ENCODE peak calls at places on chromosomes 12 and 14, in four cellular contexts. K is Peyer's patch, Z is testis, M is AG04450. I is an unnamed sample.
A peak's percentile ranks its signal among the peaks of the same experiment; 100 is the strongest.

GRCh38 chr14:88617479-88617878 is 54.6 kb downstream of the ZC3H14 start:
- DNase-seq in K (no peak), Z (no peak), M (no peak), I (no peak)

GRCh38 chr12:59780605-59781135 is 184.8 kb downstream of the SLC16A7 start:
- DNase-seq in K (no peak), Z (no peak), M (no peak), I (no peak)

GRCh38 chr12:90959538-90960139 is 4.7 kb upstream of the CCER1 start:
- DNase-seq in K (no peak), Z (peak; percentile 52), M (no peak), I (no peak)

GRCh38 chr12:83826112-83826511 is 1086.5 kb downstream of the SLC6A15 start:
- DNase-seq in K (no peak), Z (peak; percentile 58), M (no peak), I (no peak)

GRCh38 chr12:79689041-79689476 is 1.7 kb downstream of the PAWR start:
- DNase-seq in K (no peak), Z (no peak), M (no peak), I (no peak)

GRCh38 chr12:45010051-45010450 is 40.8 kb downstream of the DBX2 start:
- DNase-seq in K (no peak), Z (no peak), M (no peak), I (no peak)

GRCh38 chr12:4434299-4434698 is 11.3 kb downstream of the FGF6 start:
- DNase-seq in K (no peak), Z (no peak), M (no peak), I (no peak)

GRCh38 chr12:70741266-70741665 is 104.0 kb upstream of the PTPRB start:
- DNase-seq in K (no peak), Z (no peak), M (no peak), I (no peak)

GRCh38 chr12:51132693-51133092 is 40.2 kb downstream of the TFCP2 start:
- DNase-seq in K (no peak), Z (no peak), M (no peak), I (no peak)

GRCh38 chr12:124411291-124411878 is 116.5 kb downstream of the RFLNA start:
- DNase-seq in K (no peak), Z (peak; percentile 81), M (peak; percentile 89), I (no peak)

GRCh38 chr12:92574046-92574783 is 128.6 kb upstream of the PLEKHG7 start:
- DNase-seq in K (no peak), Z (no peak), M (no peak), I (no peak)

GRCh38 chr12:4297617-4298016 is 23.4 kb upstream of the TIGAR start:
- DNase-seq in K (no peak), Z (no peak), M (no peak), I (no peak)

GRCh38 chr14:105062048-105062433 is 3.2 kb downstream of the GPR132 start:
- DNase-seq in K (no peak), Z (no peak), M (no peak), I (no peak)

GRCh38 chr12:57430117-57430930 is 519 bp downstream of the R3HDM2 start:
- DNase-seq in K (peak; percentile 49), Z (peak; percentile 50), M (no peak), I (peak; percentile 6)

GRCh38 chr12:29428630-29429029 is 47.7 kb upstream of the ERGIC2 start:
- DNase-seq in K (no peak), Z (no peak), M (peak; percentile 11), I (no peak)

GRCh38 chr12:29547151-29547561 is 49.7 kb upstream of the OVCH1 start:
- DNase-seq in K (no peak), Z (no peak), M (peak; percentile 72), I (no peak)

GRCh38 chr14:75048101-75048500 is 3.2 kb downstream of the MLH3 start:
- DNase-seq in K (no peak), Z (no peak), M (no peak), I (no peak)

GRCh38 chr12:113854385-113855136 is 111.6 kb downstream of the RBM19 start:
- DNase-seq in K (no peak), Z (no peak), M (no peak), I (no peak)

GRCh38 chr12:32197421-32197820 is 90.8 kb downstream of the BICD1 start:
- DNase-seq in K (no peak), Z (no peak), M (no peak), I (no peak)

GRCh38 chr12:28550757-28551381 is 360.6 kb downstream of the CCDC91 start:
- DNase-seq in K (no peak), Z (no peak), M (peak; percentile 30), I (no peak)

GRCh38 chr14:32620724-32621123 is 291.6 kb downstream of the AKAP6 start:
- DNase-seq in K (no peak), Z (no peak), M (no peak), I (no peak)

GRCh38 chr14:103014466-103015319 is 42.7 kb downstream of the CDC42BPB start:
- DNase-seq in K (no peak), Z (no peak), M (no peak), I (no peak)

GRCh38 chr12:102342281-102343006 is 137.9 kb downstream of the IGF1 start:
- DNase-seq in K (no peak), Z (no peak), M (no peak), I (no peak)

GRCh38 chr14:103361868-103362267 is 23.3 kb upstream of the MARK3 start:
- DNase-seq in K (no peak), Z (no peak), M (peak; percentile 85), I (no peak)

GRCh38 chr12:128025856-128026255 is 241.1 kb upstream of the TMEM132C start:
- DNase-seq in K (no peak), Z (no peak), M (no peak), I (no peak)

GRCh38 chr12:4615667-4616066 is 33.2 kb downstream of the AKAP3 start:
- DNase-seq in K (no peak), Z (no peak), M (no peak), I (no peak)

GRCh38 chr14:33555710-33556350 is 395.0 kb downstream of the EGLN3 start:
- DNase-seq in K (no peak), Z (no peak), M (no peak), I (no peak)

GRCh38 chr12:128966411-128966810 is 113.1 kb downstream of the GLT1D1 start:
- DNase-seq in K (no peak), Z (no peak), M (no peak), I (no peak)

GRCh38 chr14:50599700-50600444 is 39.9 kb downstream of the ATL1 start:
- DNase-seq in K (no peak), Z (no peak), M (no peak), I (no peak)

GRCh38 chr12:15662303-15662980 is 126.7 kb downstream of the EPS8 start:
- DNase-seq in K (no peak), Z (no peak), M (peak; percentile 69), I (no peak)

GRCh38 chr12:6828671-6829531 is 694 bp downstream of the P3H3 start:
- DNase-seq in K (peak; percentile 38), Z (peak; percentile 70), M (no peak), I (no peak)

GRCh38 chr14:77508249-77508648 is 9.6 kb upstream of the ISM2 start:
- DNase-seq in K (no peak), Z (no peak), M (peak; percentile 16), I (no peak)

GRCh38 chr14:86513564-86513963 is 983.6 kb downstream of the FLRT2 start:
- DNase-seq in K (no peak), Z (no peak), M (no peak), I (no peak)
- H3K27ac ChIP-seq in K (no peak overlapping the region), Z (no peak overlapping the region), M (no peak overlapping the region), I (no peak overlapping the region)

GRCh38 chr12:125453751-125454150 is 388.5 kb downstream of the AACS start:
- DNase-seq in K (no peak), Z (no peak), M (no peak), I (peak; percentile 82)

GRCh38 chr12:125455556-125455955 is 390.3 kb downstream of the AACS start:
- DNase-seq in K (no peak), Z (no peak), M (no peak), I (no peak)

GRCh38 chr12:125451408-125451807 is 386.2 kb downstream of the AACS start:
- DNase-seq in K (no peak), Z (no peak), M (no peak), I (no peak)

DNA sequence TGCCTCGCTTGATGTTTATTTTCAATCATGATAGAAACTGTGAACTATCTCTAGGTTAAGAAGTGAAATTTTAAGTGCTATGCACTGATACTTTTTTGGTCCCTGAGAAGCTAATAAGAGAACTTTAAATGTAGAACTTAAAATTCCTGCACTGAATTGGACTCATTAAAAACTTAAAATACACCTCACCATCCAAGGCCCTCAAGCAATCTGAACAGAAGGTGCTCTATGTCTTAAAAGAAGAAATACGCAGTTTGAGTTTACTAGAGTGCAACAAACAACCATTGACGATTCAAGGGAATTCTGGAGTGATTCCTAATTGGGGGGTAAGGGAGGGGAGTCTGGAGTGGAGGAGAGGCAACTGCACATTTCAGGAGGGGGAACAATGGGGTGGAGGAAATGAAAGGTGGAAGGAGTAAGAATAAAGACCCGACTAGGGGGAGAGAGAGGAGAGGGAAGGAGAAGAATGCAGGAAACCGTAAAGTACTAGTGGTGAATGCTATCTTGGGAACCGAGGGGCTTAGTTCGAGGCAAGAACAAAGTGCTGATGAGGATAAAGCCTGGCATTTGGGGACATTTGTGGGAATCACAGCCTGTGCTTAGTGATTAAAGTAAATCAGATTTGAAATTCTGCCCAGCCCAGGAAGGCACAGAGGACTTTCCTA is 389.7 kb downstream of the AACS start:
- DNase-seq in K (no peak), Z (no peak), M (no peak), I (peak; percentile 13)
- H3K27ac ChIP-seq in K (no peak overlapping the region), Z (no peak overlapping the region), M (no peak overlapping the region), I (peak overlapping the region; percentile 94)

DNA sequence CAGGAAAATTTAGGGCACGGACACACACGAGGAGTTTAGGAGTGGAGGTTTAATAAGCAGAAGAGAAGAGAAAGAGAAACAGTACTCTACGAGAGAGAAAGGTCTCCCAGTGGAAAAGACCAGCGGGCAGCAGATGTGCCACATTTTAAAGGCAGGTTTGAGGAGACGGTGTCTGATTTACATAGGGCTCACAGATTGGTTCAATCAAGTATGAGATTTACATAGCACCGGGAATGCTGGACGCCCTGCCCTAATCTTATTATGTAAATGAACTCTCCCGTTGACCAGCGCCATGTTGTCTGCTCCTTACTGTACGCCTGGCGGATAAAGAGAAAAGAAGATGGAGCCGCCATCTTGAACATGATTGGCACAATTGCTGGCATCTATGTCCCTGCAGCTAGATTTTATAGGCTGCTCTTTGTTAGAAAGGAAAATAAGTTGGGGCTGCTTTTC is 17.9 kb downstream of the NFKBIA start:
- DNase-seq in K (no peak), Z (peak; percentile 46), M (no peak), I (no peak)
- H3K27ac ChIP-seq in K (no peak overlapping the region), Z (peak overlapping the region; percentile 32), M (no peak overlapping the region), I (no peak overlapping the region)

GRCh38 chr12:109729837-109730200 is 16.2 kb downstream of the FAM222A start:
- DNase-seq in K (no peak), Z (no peak), M (no peak), I (no peak)

GRCh38 chr12:109732321-109733305 is 19.0 kb downstream of the FAM222A start:
- DNase-seq in K (no peak), Z (peak; percentile 17), M (no peak), I (no peak)

GRCh38 chr12:109731231-109731731 is 17.7 kb downstream of the FAM222A start:
- DNase-seq in K (no peak), Z (no peak), M (no peak), I (no peak)

GRCh38 chr12:109730306-109731145 is 16.9 kb downstream of the FAM222A start:
- DNase-seq in K (no peak), Z (no peak), M (no peak), I (no peak)

DNA sequence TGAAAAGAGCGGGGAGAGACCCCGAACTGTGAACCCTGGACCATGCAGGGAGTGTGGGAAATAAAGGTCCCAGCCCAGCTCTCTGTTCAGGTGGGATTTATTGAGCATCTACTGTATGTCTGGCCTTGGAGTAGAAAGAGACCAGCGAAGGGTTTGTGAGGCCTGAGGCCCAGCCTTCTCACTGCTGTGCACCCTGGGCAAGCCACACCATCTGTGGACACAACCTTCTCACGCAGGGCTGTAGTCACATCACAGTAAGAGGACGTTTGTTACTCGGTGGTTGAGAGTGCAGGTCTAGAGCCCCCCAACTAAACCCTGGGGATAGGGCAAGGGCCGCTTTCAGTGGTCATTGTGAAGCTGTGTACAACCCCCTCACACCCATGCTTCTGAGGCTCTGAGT is 18.2 kb downstream of the FAM222A start:
- DNase-seq in K (no peak), Z (peak; percentile 4), M (no peak), I (no peak)
- H3K27ac ChIP-seq in K (no peak overlapping the region), Z (no peak overlapping the region), M (no peak overlapping the region), I (no peak overlapping the region)

I was measured in caudate nucleus.